ENCODE peak calls at places on chromosomes 11 and 22, in nine cellular contexts. B is amygdala; N is H54; Z is activated naive CD4-positive, alpha-beta T cell treated with anti-CD3 and anti-CD28 coated beads, Interleukin-2, amount 50 U/mL, for 72 hours; O is coronary artery; Y is HFFc6; W is GM12892; S is NCI-H345; Q is T follicular helper cell. D is an unnamed sample.

GRCh38 chr11:73152086-73152853 is 10.2 kb upstream of the FCHSD2 start:
- DNase-seq in S (no peak), Y (no peak), N (no peak), O (no peak), Z (no peak), Q (no peak), B (no peak), W (no peak), D (no peak)

GRCh38 chr22:46432164-46433068 is 96.9 kb downstream of the TRMU start:
- DNase-seq in W (no peak), S (no peak), Y (no peak), O (no peak), N (no peak), Z (peak; percentile 42), Q (no peak), B (no peak), D (no peak)

GRCh38 chr22:22178992-22179391 is 65.6 kb upstream of the VPREB1 start:
- DNase-seq in Q (no peak), S (no peak), N (no peak), B (no peak), O (peak; percentile 24), Z (no peak), W (no peak), Y (no peak), D (no peak)

GRCh38 chr11:20112291-20113146 is 47.8 kb downstream of the DBX1 start:
- DNase-seq in W (no peak), O (peak; percentile 94), B (no peak), S (no peak), Z (no peak), N (peak; percentile 79), Q (no peak), Y (peak; percentile 86), D (peak; percentile 36)

GRCh38 chr11:105202844-105203548 is 63.4 kb upstream of the CARD18 start:
- DNase-seq in Z (peak; percentile 3), Q (no peak), N (no peak), S (no peak), Y (no peak), W (no peak), B (no peak), O (no peak), D (no peak)

GRCh38 chr22:25354456-25354855 is 135.0 kb downstream of the CRYBB2 start:
- DNase-seq in Q (no peak), O (no peak), Y (no peak), Z (no peak), B (no peak), S (no peak), N (no peak), W (no peak), D (no peak)

GRCh38 chr11:33017478-33017877 is 1.8 kb downstream of the DEPDC7 start:
- DNase-seq in Q (no peak), B (no peak), S (no peak), Z (no peak), N (no peak), O (no peak), Y (no peak), W (no peak), D (no peak)

GRCh38 chr22:35480143-35480542 is 60.5 kb upstream of the RASD2 start:
- DNase-seq in Z (no peak), B (no peak), W (no peak), Q (no peak), N (no peak), Y (peak; percentile 7), S (no peak), O (no peak), D (peak; percentile 36)

GRCh38 chr11:70643642-70644041 is 245.3 kb downstream of the CTTN start:
- DNase-seq in B (no peak), Y (no peak), N (no peak), Q (no peak), O (no peak), W (no peak), S (no peak), Z (no peak), D (no peak)

GRCh38 chr11:125441648-125442410 is 54.2 kb downstream of the FEZ1 start:
- DNase-seq in Y (no peak), W (no peak), Z (no peak), O (peak; percentile 52), N (no peak), Q (no peak), B (no peak), S (no peak), D (no peak)

GRCh38 chr11:114026355-114026754 is 33.2 kb upstream of the ZBTB16 start:
- DNase-seq in Z (no peak), W (no peak), B (no peak), N (no peak), S (no peak), O (no peak), Y (no peak), Q (no peak), D (no peak)

GRCh38 chr11:117071344-117071787 is 26.9 kb downstream of the SIK3 start:
- DNase-seq in O (no peak), Q (no peak), Z (no peak), B (no peak), S (peak; percentile 41), W (no peak), N (no peak), Y (no peak), D (no peak)

GRCh38 chr11:69524291-69524882 is 42.9 kb downstream of the LINC01488 start:
- DNase-seq in Y (peak; percentile 60), B (no peak), Q (no peak), O (no peak), W (no peak), S (no peak), Z (no peak), N (no peak), D (no peak)

GRCh38 chr11:126391970-126392637 is 36.6 kb downstream of the ST3GAL4 start:
- DNase-seq in Q (no peak), O (no peak), Y (no peak), N (no peak), Z (no peak), S (peak; percentile 63), W (no peak), B (peak; percentile 27), D (no peak)

GRCh38 chr11:100578966-100579365 is 108.1 kb upstream of the ARHGAP42 start:
- DNase-seq in O (no peak), B (no peak), W (no peak), Y (no peak), Z (no peak), Q (no peak), S (no peak), N (no peak), D (no peak)

GRCh38 chr11:92357344-92357743 is 132.7 kb downstream of the FAT3 start:
- DNase-seq in Z (no peak), Y (no peak), W (no peak), N (no peak), Q (no peak), S (no peak), B (no peak), O (no peak), D (no peak)

GRCh38 chr11:107576497-107577086 is 11.1 kb upstream of the ALKBH8 start:
- DNase-seq in N (no peak), Q (no peak), Z (peak; percentile 57), B (no peak), Y (peak; percentile 55), W (no peak), S (peak; percentile 28), O (no peak), D (peak; percentile 47)

GRCh38 chr22:46848227-46848626 is 85.8 kb downstream of the TBC1D22A start:
- DNase-seq in O (no peak), B (no peak), Q (no peak), S (no peak), W (no peak), Y (peak; percentile 33), N (peak; percentile 35), Z (no peak), D (no peak)

GRCh38 chr11:63813563-63814382 is 517 bp downstream of the SPINDOC start:
- DNase-seq in N (peak; percentile 36), O (no peak), Q (peak; percentile 5), S (peak; percentile 56), Z (peak; percentile 40), Y (no peak), W (peak; percentile 58), B (no peak), D (peak; percentile 73)

GRCh38 chr22:33022231-33022630 is 36.0 kb downstream of the SYN3 start:
- DNase-seq in S (no peak), Y (no peak), Z (no peak), Q (no peak), O (no peak), B (no peak), N (no peak), W (no peak), D (no peak)

GRCh38 chr11:72723508-72723907 is 28.7 kb downstream of the ARAP1 start:
- DNase-seq in Z (no peak), S (no peak), Q (no peak), N (no peak), W (no peak), B (no peak), O (no peak), Y (no peak), D (no peak)

GRCh38 chr11:64643258-64643881 is 52.4 kb downstream of the SLC22A12 start:
- DNase-seq in Y (no peak), O (no peak), N (no peak), Z (no peak), W (no peak), S (peak; percentile 48), Q (no peak), B (no peak), D (peak; percentile 84)

GRCh38 chr11:97107604-97108003 is 717.8 kb downstream of the JRKL start:
- DNase-seq in N (no peak), B (no peak), W (no peak), Q (no peak), O (no peak), S (no peak), Z (no peak), Y (no peak), D (no peak)

GRCh38 chr11:131661137-131661536 is 290.7 kb downstream of the NTM start:
- DNase-seq in S (no peak), B (no peak), W (no peak), Z (no peak), O (no peak), Y (peak; percentile 26), N (no peak), Q (no peak), D (no peak)

GRCh38 chr11:105910095-105910715 is 111.8 kb downstream of the MSANTD4 start:
- DNase-seq in N (no peak), Y (no peak), W (no peak), Q (no peak), S (no peak), O (no peak), Z (no peak), B (no peak), D (no peak)

GRCh38 chr11:117928818-117929567 is at the start of gene TMPRSS13:
- DNase-seq in O (no peak), B (no peak), N (no peak), Y (no peak), W (no peak), S (no peak), Q (no peak), Z (no peak), D (no peak)

GRCh38 chr22:45552017-45552411 is 49.3 kb downstream of the FBLN1 start:
- DNase-seq in Q (no peak), N (no peak), W (no peak), Y (no peak), B (no peak), O (no peak), S (no peak), Z (no peak), D (no peak)

GRCh38 chr11:721347-721912 is 15.4 kb downstream of the EPS8L2 start:
- DNase-seq in B (no peak), Z (no peak), O (no peak), Q (no peak), N (no peak), W (no peak), Y (no peak), S (no peak), D (no peak)

GRCh38 chr11:115269193-115269592 is 235.0 kb downstream of the CADM1 start:
- DNase-seq in O (no peak), Z (no peak), Q (no peak), N (no peak), B (no peak), W (no peak), Y (no peak), S (no peak), D (no peak)